ENCODE peak calls at places on chromosomes 4 and X, in five cellular contexts. H is HuH-7; N is CD4-positive, alpha-beta T cell; U is A673; C is HTR-8/SVneo. T is an unnamed sample.

GRCh38 chr4:173332963-173333657 is 1.0 kb downstream of the HMGB2 start:
- DNase-seq in H (no peak), N (peak), U (no peak), C (no peak), T (peak)

GRCh38 chrX:117910216-117910615 is 206.4 kb downstream of the KLHL13 start:
- DNase-seq in H (no peak), N (no peak), U (no peak), C (no peak), T (no peak)

GRCh38 chr4:3821580-3822229 is 55.5 kb downstream of the ADRA2C start:
- DNase-seq in H (no peak), N (no peak), U (no peak), C (no peak), T (no peak)

GRCh38 chr4:184648220-184649025 is 824 bp downstream of the CASP3 start:
- DNase-seq in H (no peak), N (peak), U (peak), C (peak), T (peak)

GRCh38 chr4:6720202-6720699 is 4.3 kb downstream of the BLOC1S4 start:
- DNase-seq in H (peak), N (peak), U (peak), C (peak), T (peak)

GRCh38 chr4:138088449-138089208 is 153.5 kb downstream of the SLC7A11 start:
- DNase-seq in H (no peak), N (no peak), U (no peak), C (no peak), T (no peak)

GRCh38 chr4:19309365-19309764 is 942.3 kb upstream of the SLIT2 start:
- DNase-seq in H (no peak), N (no peak), U (peak), C (peak), T (peak)

GRCh38 chrX:3351287-3351686 is 4.8 kb upstream of the MXRA5 start:
- DNase-seq in H (no peak), N (no peak), U (no peak), C (no peak), T (no peak)

GRCh38 chrX:43655961-43656494 is at the start of gene MAOA:
- DNase-seq in H (peak), N (peak), U (peak), C (peak), T (no peak)

T was measured in NCI-H69.